ENCODE peak calls at places on chromosomes 16 and 17, in seven cellular contexts. E is HuH-7, O is HFFc6, J is sigmoid colon, V is stomach, K is HepG2, Y is iPS-NIHi11. D is an unnamed sample.

GRCh38 chr16:24117680-24118079 is 138.5 kb upstream of the CACNG3 start:
- DNase-seq in E (no peak), O (no peak), J (peak), V (no peak), K (no peak), Y (no peak), D (no peak)

GRCh38 chr17:70521821-70522256 is 352.5 kb downstream of the KCNJ2 start:
- DNase-seq in E (no peak), O (no peak), J (no peak), V (peak), K (no peak), Y (no peak), D (no peak)

GRCh38 chr16:57112403-57113041 is 20.1 kb downstream of the CPNE2 start:
- DNase-seq in E (no peak), O (no peak), J (no peak), V (no peak), K (no peak), Y (no peak), D (no peak)

GRCh38 chr16:87448866-87449265 is 44.0 kb downstream of the ZCCHC14 start:
- DNase-seq in E (no peak), O (no peak), J (no peak), V (no peak), K (no peak), Y (no peak), D (no peak)

GRCh38 chr17:36861531-36861930 is 75.7 kb upstream of the LHX1 start:
- DNase-seq in E (peak), O (no peak), J (no peak), V (no peak), K (no peak), Y (no peak), D (no peak)

GRCh38 chr17:33811006-33811760 is 443.9 kb upstream of the CCL2 start:
- DNase-seq in E (no peak), O (no peak), J (no peak), V (no peak), K (no peak), Y (no peak), D (no peak)

GRCh38 chr16:11139624-11140375 is 116.2 kb downstream of the SOCS1 start:
- DNase-seq in E (no peak), O (no peak), J (no peak), V (no peak), K (peak), Y (no peak), D (no peak)

GRCh38 chr16:24700549-24701392 is 28.7 kb upstream of the TNRC6A start:
- DNase-seq in E (no peak), O (peak), J (peak), V (peak), K (peak), Y (peak), D (no peak)

GRCh38 chr17:67716405-67716798 is 1.3 kb upstream of the NOL11 start:
- DNase-seq in E (no peak), O (no peak), J (no peak), V (no peak), K (no peak), Y (no peak), D (no peak)

GRCh38 chr17:56159764-56160394 is 6.6 kb downstream of the ANKFN1 start:
- DNase-seq in E (no peak), O (no peak), J (no peak), V (no peak), K (no peak), Y (no peak), D (no peak)

GRCh38 chr17:6279659-6280058 is 155.3 kb downstream of the AIPL1 start:
- DNase-seq in E (peak), O (no peak), J (no peak), V (no peak), K (peak), Y (peak), D (peak)

GRCh38 chr17:64187093-64187895 is 57.4 kb upstream of the ERN1 start:
- DNase-seq in E (peak), O (no peak), J (no peak), V (no peak), K (peak), Y (no peak), D (no peak)

GRCh38 chr17:41049110-41049509 is 2.0 kb upstream of the KRTAP2-1 start:
- DNase-seq in E (no peak), O (peak), J (no peak), V (no peak), K (peak), Y (no peak), D (no peak)

GRCh38 chr17:32461853-32462617 is 17.7 kb downstream of the PSMD11 start:
- DNase-seq in E (no peak), O (peak), J (no peak), V (peak), K (peak), Y (peak), D (no peak)

GRCh38 chr17:61786088-61786487 is 77.2 kb downstream of the BRIP1 start:
- DNase-seq in E (no peak), O (no peak), J (no peak), V (no peak), K (no peak), Y (no peak), D (no peak)

GRCh38 chr16:24255446-24256352 is at the start of gene CACNG3:
- DNase-seq in E (peak), O (no peak), J (no peak), V (no peak), K (peak), Y (peak), D (peak)

GRCh38 chr17:49996495-49997255 is 1.7 kb upstream of the DLX3 start:
- DNase-seq in E (peak), O (no peak), J (no peak), V (peak), K (no peak), Y (peak), D (no peak)

GRCh38 chr17:80220709-80221215 is 535 bp downstream of the SLC26A11 start:
- DNase-seq in E (peak), O (no peak), J (peak), V (no peak), K (no peak), Y (peak), D (no peak)

GRCh38 chr16:89704281-89704680 is 2.8 kb upstream of the SPATA2L start:
- DNase-seq in E (no peak), O (no peak), J (no peak), V (no peak), K (no peak), Y (no peak), D (no peak)

GRCh38 chr16:85659805-85660511 is 28.8 kb downstream of the GINS2 start:
- DNase-seq in E (peak), O (peak), J (peak), V (peak), K (peak), Y (peak), D (peak)

D was measured in iPS DF 6.9.